ENCODE peak calls at places on chromosomes 3 and 15, in five cellular contexts. V is A549, E is WTC11, Q is GM12878, O is HepG2. G is an unnamed sample.

GRCh38 chr15:51403072-51403878 is 61.8 kb downstream of the GLDN start:
- DNase-seq in O (peak; percentile 15), Q (no peak), E (no peak), V (peak; percentile 52), G (peak; percentile 54)

GRCh38 chr15:92117301-92117731 is 263.8 kb downstream of the SLCO3A1 start:
- DNase-seq in E (no peak), O (no peak), V (no peak), Q (no peak), G (no peak)

GRCh38 chr15:83380682-83381081 is 66.5 kb upstream of the SH3GL3 start:
- DNase-seq in V (peak; percentile 62), O (peak; percentile 37), Q (peak; percentile 13), E (peak; percentile 34), G (peak; percentile 23)

GRCh38 chr15:41881925-41882688 is 11.7 kb downstream of the SPTBN5 start:
- DNase-seq in Q (no peak), V (no peak), E (peak; percentile 61), O (no peak), G (peak; percentile 74)

GRCh38 chr15:57079446-57079845 is 161.0 kb downstream of the TCF12 start:
- DNase-seq in E (no peak), V (no peak), Q (no peak), O (no peak), G (no peak)

GRCh38 chr15:88730751-88731150 is 72.5 kb upstream of the ACAN start:
- DNase-seq in E (no peak), O (no peak), V (no peak), Q (no peak), G (no peak)

GRCh38 chr3:122893754-122894668 is 99.1 kb downstream of the SLC49A4 start:
- DNase-seq in E (no peak), V (no peak), Q (no peak), O (peak; percentile 13), G (no peak)

GRCh38 chr3:127730171-127730570 is 57.4 kb downstream of the ABTB1 start:
- DNase-seq in O (no peak), E (no peak), Q (no peak), V (no peak), G (no peak)

GRCh38 chr3:59895972-59896371 is 846.1 kb upstream of the CFAP20DC start:
- DNase-seq in O (no peak), Q (no peak), V (no peak), E (no peak), G (no peak)

GRCh38 chr3:143726727-143727126 is 121.5 kb downstream of the SLC9A9 start:
- DNase-seq in Q (no peak), O (no peak), V (no peak), E (no peak), G (no peak)

GRCh38 chr3:101943028-101943427 is 93.7 kb downstream of the NFKBIZ start:
- DNase-seq in O (no peak), E (no peak), V (no peak), Q (no peak), G (no peak)

GRCh38 chr3:14455571-14456317 is 53.3 kb downstream of the SLC6A6 start:
- DNase-seq in Q (no peak), E (no peak), V (no peak), O (no peak), G (no peak)

GRCh38 chr3:39783730-39784129 is 25.7 kb upstream of the MYRIP start:
- DNase-seq in Q (no peak), E (no peak), V (no peak), O (no peak), G (no peak)

GRCh38 chr3:169907476-169907875 is 3.9 kb upstream of the SAMD7 start:
- DNase-seq in E (no peak), Q (no peak), O (no peak), V (no peak), G (no peak)

GRCh38 chr3:12235691-12236090 is 53.2 kb upstream of the PPARG start:
- DNase-seq in Q (no peak), E (no peak), O (no peak), V (peak; percentile 16), G (no peak)

GRCh38 chr3:186385856-186386602 is 24.0 kb upstream of the DGKG start:
- DNase-seq in V (no peak), E (no peak), O (no peak), Q (no peak), G (no peak)

GRCh38 chr3:62088472-62089104 is 284.8 kb downstream of the FEZF2 start:
- DNase-seq in V (no peak), O (no peak), Q (no peak), E (no peak), G (no peak)

GRCh38 chr3:50170689-50171088 is 15.6 kb downstream of the SEMA3F start:
- DNase-seq in E (no peak), O (peak; percentile 48), V (no peak), Q (no peak), G (peak; percentile 45)

GRCh38 chr3:17891139-17891850 is 148.9 kb upstream of the TBC1D5 start:
- DNase-seq in O (no peak), V (no peak), Q (no peak), E (no peak), G (no peak)

GRCh38 chr3:148329481-148330220 is 368.1 kb upstream of the AGTR1 start:
- DNase-seq in V (no peak), O (no peak), E (no peak), Q (no peak), G (no peak)

GRCh38 chr15:67101981-67102929 is 36.9 kb downstream of the SMAD3 start:
- DNase-seq in E (no peak), V (no peak), Q (peak; percentile 97), O (no peak), G (no peak)

GRCh38 chr15:66600240-66600627 is 34.4 kb upstream of the LCTL start:
- DNase-seq in O (no peak), V (no peak), E (no peak), Q (no peak), G (no peak)

GRCh38 chr3:122992628-122993570 is 34.7 kb downstream of the SEMA5B start:
- DNase-seq in Q (no peak), E (no peak), O (no peak), V (no peak), G (no peak)

GRCh38 chr3:194365526-194365925 is 4.0 kb downstream of the LRRC15 start:
- DNase-seq in Q (no peak), V (no peak), E (no peak), O (no peak), G (no peak)

DNA sequence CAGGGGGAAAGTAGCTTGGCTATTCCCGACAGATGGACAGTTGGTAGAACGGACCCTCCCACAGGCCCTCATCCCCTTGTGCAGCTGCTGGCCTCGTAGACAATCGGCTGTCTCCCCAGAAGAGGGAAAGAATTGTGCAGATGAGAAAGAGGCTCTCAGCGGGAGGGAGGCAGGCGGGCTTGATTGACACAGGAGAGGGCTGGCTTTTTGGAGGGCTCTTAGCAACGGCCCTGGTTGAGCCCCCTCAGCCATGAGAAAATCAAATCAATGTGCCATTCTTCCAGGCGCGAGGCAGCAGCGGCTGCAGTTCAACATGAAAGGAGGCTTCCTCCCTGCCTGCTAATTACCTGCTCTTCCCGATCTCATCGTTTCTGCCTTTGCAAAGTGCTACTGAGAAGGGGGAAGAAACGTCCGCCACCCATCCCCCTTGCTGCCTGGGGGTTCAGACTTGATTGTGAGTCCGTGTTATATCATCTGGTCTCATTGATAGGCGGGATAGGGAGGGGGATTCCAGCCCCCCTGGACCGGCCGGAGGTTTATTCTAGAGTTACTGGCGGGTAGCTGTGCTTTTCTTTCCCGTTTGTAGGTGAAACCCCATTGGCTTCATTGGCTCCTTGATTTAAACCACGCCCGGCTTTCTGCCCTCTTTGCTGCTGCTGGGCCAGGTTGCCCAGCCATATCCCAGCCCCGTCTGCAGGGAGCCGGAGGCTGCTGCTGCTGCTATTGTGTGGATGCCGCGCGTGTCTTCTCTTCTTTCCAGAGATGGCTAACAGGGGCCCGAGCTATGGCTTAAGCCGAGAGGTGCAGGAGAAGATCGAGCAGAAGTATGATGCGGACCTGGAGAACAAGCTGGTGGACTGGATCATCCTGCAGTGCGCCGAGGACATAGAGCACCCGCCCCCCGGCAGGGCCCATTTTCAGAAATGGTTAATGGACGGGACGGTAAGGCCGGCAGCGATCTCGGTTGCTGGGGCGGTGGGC is at the start of gene TAGLN3:
- DNase-seq in E (peak; percentile 54), O (no peak), V (no peak), Q (no peak), G (no peak)
- TF ChIP-seq ESRRA in E (no peak), O (no peak), V (no peak), Q (no peak), G (no peak)

GRCh38 chr3:120332646-120333045 is 16.5 kb downstream of the LRRC58 start:
- DNase-seq in V (no peak), Q (no peak), O (no peak), E (no peak), G (no peak)

GRCh38 chr3:120341658-120342346 is 7.4 kb downstream of the LRRC58 start:
- DNase-seq in E (peak; percentile 65), O (no peak), Q (no peak), V (no peak), G (no peak)

GRCh38 chr3:120339362-120339761 is 9.8 kb downstream of the LRRC58 start:
- DNase-seq in O (no peak), Q (no peak), E (no peak), V (no peak), G (no peak)

GRCh38 chr3:120344349-120344748 is 4.8 kb downstream of the LRRC58 start:
- DNase-seq in Q (no peak), V (no peak), O (peak; percentile 52), E (no peak), G (peak; percentile 5)

DNA sequence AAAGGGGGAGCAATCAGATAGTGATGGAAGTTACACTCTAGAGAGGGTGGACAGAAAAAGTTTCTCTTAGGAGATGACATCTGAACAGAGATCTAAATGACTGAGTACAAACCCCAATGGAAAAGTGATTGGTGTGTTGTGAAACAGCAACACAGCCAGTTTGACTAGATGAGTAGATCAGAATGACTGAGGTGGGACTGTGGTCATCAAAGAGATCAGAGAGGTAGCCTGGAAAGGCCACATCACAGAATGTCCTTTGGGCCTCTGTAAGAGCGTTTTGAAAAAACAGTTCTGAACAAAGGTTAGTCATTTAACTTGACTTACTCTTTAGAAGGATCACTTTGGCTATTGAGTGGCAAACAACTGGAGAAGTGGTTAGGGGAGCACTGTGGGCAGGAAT is 10.6 kb downstream of the LRRC58 start:
- DNase-seq in O (no peak), V (no peak), E (no peak), Q (no peak), G (no peak)
- TF ChIP-seq ESRRA in O (no peak), V (no peak), E (no peak), Q (no peak), G (no peak)

DNA sequence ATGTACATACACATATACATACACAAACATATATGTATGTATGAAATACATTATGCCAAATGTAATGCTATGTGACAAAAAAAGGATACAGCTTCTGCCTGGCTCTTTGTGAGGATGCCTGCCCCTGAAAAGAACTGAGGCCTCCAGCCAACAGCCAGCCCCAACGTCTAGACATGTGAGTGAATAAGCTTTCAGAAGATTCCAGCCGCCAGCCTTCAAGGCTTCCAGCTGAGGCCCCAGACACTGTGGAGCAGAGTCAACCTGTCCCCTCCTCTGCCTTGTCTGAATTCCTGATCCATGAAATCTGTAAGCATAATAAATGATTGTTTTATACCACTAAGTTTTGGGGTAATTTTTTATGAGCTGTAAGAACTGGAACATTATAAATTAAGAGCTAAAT is 24.7 kb downstream of the GXYLT2 start:
- DNase-seq in E (no peak), O (no peak), V (no peak), Q (no peak), G (no peak)
- TF ChIP-seq ESRRA in E (no peak), O (no peak), V (no peak), Q (no peak), G (no peak)

GRCh38 chr3:112736802-112737566 is 96.0 kb upstream of the CCDC80 start:
- DNase-seq in V (no peak), O (no peak), Q (no peak), E (no peak), G (peak; percentile 23)
- TF ChIP-seq ESRRA in V (no peak), O (no peak), Q (no peak), E (no peak), G (no peak)